ENCODE peak calls at places on chromosomes 2 and 18, in seven cellular contexts. L, D, H, M, E, A and N are unnamed samples.

GRCh38 chr2:74550231-74550630 is 3.5 kb downstream of the LOXL3 start:
- DNase-seq in L (no peak), D (no peak), H (no peak), M (no peak), E (no peak), A (no peak), N (no peak)

GRCh38 chr2:150624001-150624401 is 136.5 kb upstream of the RND3 start:
- DNase-seq in L (no peak), D (no peak), H (no peak), M (no peak), E (no peak), A (no peak), N (no peak)

GRCh38 chr2:30265441-30266015 is 34.2 kb downstream of the LBH start:
- DNase-seq in L (no peak), D (no peak), H (peak), M (no peak), E (no peak), A (no peak), N (no peak)

GRCh38 chr18:62999392-62999791 is 284.1 kb downstream of the PHLPP1 start:
- DNase-seq in L (peak), D (no peak), H (no peak), M (no peak), E (no peak), A (peak), N (no peak)

GRCh38 chr2:140242889-140243288 is 1462.7 kb upstream of the NXPH2 start:
- DNase-seq in L (no peak), D (no peak), H (no peak), M (no peak), E (no peak), A (no peak), N (no peak)

GRCh38 chr2:148201075-148202004 is 180.4 kb downstream of the MBD5 start:
- DNase-seq in L (peak), D (no peak), H (peak), M (peak), E (no peak), A (no peak), N (no peak)

GRCh38 chr2:36329746-36330145 is 25.8 kb upstream of the CRIM1 start:
- DNase-seq in L (no peak), D (no peak), H (peak), M (no peak), E (no peak), A (no peak), N (no peak)

GRCh38 chr2:75844651-75845050 is 133.9 kb upstream of the GCFC2 start:
- DNase-seq in L (no peak), D (peak), H (no peak), M (no peak), E (no peak), A (no peak), N (no peak)

GRCh38 chr18:25019086-25019860 is 332.7 kb downstream of the ZNF521 start:
- DNase-seq in L (peak), D (no peak), H (no peak), M (no peak), E (no peak), A (no peak), N (no peak)

GRCh38 chr2:10981941-10982381 is 70.2 kb downstream of the KCNF1 start:
- DNase-seq in L (no peak), D (no peak), H (no peak), M (no peak), E (no peak), A (no peak), N (no peak)

GRCh38 chr2:135674453-135674852 is 67.2 kb upstream of the UBXN4 start:
- DNase-seq in L (no peak), D (no peak), H (no peak), M (no peak), E (no peak), A (no peak), N (no peak)

GRCh38 chr18:24490545-24490944 is 30.1 kb downstream of the HRH4 start:
- DNase-seq in L (no peak), D (no peak), H (no peak), M (no peak), E (no peak), A (no peak), N (no peak)

GRCh38 chr2:190578158-190579057 is 43.9 kb upstream of the NEMP2 start:
- DNase-seq in L (peak), D (peak), H (no peak), M (no peak), E (peak), A (no peak), N (peak)

GRCh38 chr18:10123006-10123950 is 209.5 kb downstream of the VAPA start:
- DNase-seq in L (no peak), D (no peak), H (no peak), M (no peak), E (no peak), A (no peak), N (no peak)

GRCh38 chr2:43146083-43146482 is 80.3 kb downstream of the ZFP36L2 start:
- DNase-seq in L (no peak), D (no peak), H (no peak), M (no peak), E (no peak), A (no peak), N (no peak)

GRCh38 chr2:201520201-201520600 is 68.7 kb downstream of the STRADB start:
- DNase-seq in L (no peak), D (no peak), H (no peak), M (no peak), E (no peak), A (no peak), N (no peak)

GRCh38 chr18:26307161-26307773 is 81.0 kb downstream of the TAF4B start:
- DNase-seq in L (peak), D (peak), H (peak), M (peak), E (peak), A (no peak), N (no peak)

GRCh38 chr2:75569546-75569945 is 8.8 kb upstream of the EVA1A start:
- DNase-seq in L (no peak), D (no peak), H (no peak), M (no peak), E (no peak), A (no peak), N (no peak)